ENCODE peak calls at places on chromosomes 6 and 20, in seven cellular contexts. R is NCI-H2081 treated with DMSO at 0.1 percent for 48 hours, M is EL, D is cardiac fibroblast, X is AG08395, Y is NCI-H524, G is neural progenitor cell. U is an unnamed sample.

GRCh38 chr6:168032383-168032760 is 34.9 kb downstream of the KIF25 start:
- DNase-seq in R (no peak), M (peak), D (peak), X (peak), Y (no peak), G (peak), U (peak)

GRCh38 chr6:41284726-41285125 is 1.8 kb downstream of the TREM1 start:
- DNase-seq in R (no peak), M (peak), D (peak), X (peak), Y (no peak), G (no peak), U (peak)

GRCh38 chr20:23528867-23529431 is 38.0 kb downstream of the CST8 start:
- DNase-seq in R (no peak), M (no peak), D (no peak), X (no peak), Y (no peak), G (no peak), U (no peak)

GRCh38 chr6:3139090-3139903 is 18.0 kb downstream of the TUBB2A start:
- DNase-seq in R (peak), M (peak), D (peak), X (peak), Y (no peak), G (no peak), U (no peak)

GRCh38 chr6:75494290-75494689 is 690 bp upstream of the FILIP1 start:
- DNase-seq in R (no peak), M (no peak), D (no peak), X (no peak), Y (no peak), G (no peak), U (no peak)

GRCh38 chr20:33172781-33173180 is 4.8 kb downstream of the BPIFA2 start:
- DNase-seq in R (no peak), M (no peak), D (peak), X (no peak), Y (peak), G (no peak), U (no peak)

GRCh38 chr20:18019068-18019467 is 38.6 kb downstream of the OVOL2 start:
- DNase-seq in R (no peak), M (no peak), D (peak), X (peak), Y (peak), G (peak), U (no peak)

GRCh38 chr6:11230158-11231107 is 2.0 kb downstream of the NEDD9 start:
- DNase-seq in R (no peak), M (peak), D (no peak), X (no peak), Y (no peak), G (no peak), U (no peak)

GRCh38 chr6:158879180-158879579 is 60.0 kb upstream of the EZR start:
- DNase-seq in R (no peak), M (peak), D (peak), X (no peak), Y (no peak), G (no peak), U (no peak)

GRCh38 chr20:45373353-45374100 is 4.6 kb downstream of the TP53TG5 start:
- DNase-seq in R (no peak), M (peak), D (peak), X (peak), Y (peak), G (peak), U (peak)

U was measured in stromal cell of bone marrow.